ENCODE peak calls at places on chromosomes 13 and 19, in ten cellular contexts. One of them, this sample, is unnamed.

GRCh38 chr19:2627319-2627829 is 75.1 kb downstream of the GNG7 start:
- DNase-seq in heart right ventricle: peak; percentile 49
- DNase-seq in upper lobe of left lung: peak; percentile 95
- DNase-seq in GM06990: peak; percentile 72
- DNase-seq in DND-41: peak; percentile 77
- DNase-seq in NB4: peak; percentile 68
- DNase-seq in sigmoid colon: peak; percentile 84
- DNase-seq in fibroblast of the aortic adventitia: peak; percentile 97
- DNase-seq in AG10803: peak; percentile 97
- DNase-seq in A549: peak; percentile 81
- DNase-seq in this sample: peak; percentile 93

GRCh38 chr13:23159205-23159586 is 21.6 kb upstream of the SGCG start:
- DNase-seq in DND-41: no peak
- DNase-seq in GM06990: no peak
- DNase-seq in AG10803: peak; percentile 42
- DNase-seq in fibroblast of the aortic adventitia: peak; percentile 2
- DNase-seq in sigmoid colon: no peak
- DNase-seq in NB4: peak; percentile 50
- DNase-seq in A549: peak; percentile 42
- DNase-seq in heart right ventricle: peak; percentile 33
- DNase-seq in upper lobe of left lung: no peak
- DNase-seq in this sample: no peak

GRCh38 chr19:31339405-31339804 is 9.8 kb downstream of the TSHZ3 start:
- DNase-seq in fibroblast of the aortic adventitia: no peak
- DNase-seq in GM06990: no peak
- DNase-seq in heart right ventricle: no peak
- DNase-seq in DND-41: peak; percentile 52
- DNase-seq in AG10803: peak; percentile 45
- DNase-seq in upper lobe of left lung: no peak
- DNase-seq in sigmoid colon: no peak
- DNase-seq in NB4: no peak
- DNase-seq in A549: no peak
- DNase-seq in this sample: no peak

GRCh38 chr19:11373166-11373884 is 1.1 kb upstream of the SWSAP1 start:
- DNase-seq in DND-41: no peak
- DNase-seq in sigmoid colon: no peak
- DNase-seq in NB4: peak; percentile 43
- DNase-seq in fibroblast of the aortic adventitia: peak; percentile 22
- DNase-seq in GM06990: no peak
- DNase-seq in heart right ventricle: no peak
- DNase-seq in upper lobe of left lung: peak; percentile 70
- DNase-seq in AG10803: peak; percentile 6
- DNase-seq in A549: no peak
- DNase-seq in this sample: no peak

GRCh38 chr13:42394361-42395065 is 122.6 kb downstream of the AKAP11 start:
- DNase-seq in A549: no peak
- DNase-seq in DND-41: no peak
- DNase-seq in fibroblast of the aortic adventitia: no peak
- DNase-seq in NB4: no peak
- DNase-seq in AG10803: no peak
- DNase-seq in sigmoid colon: no peak
- DNase-seq in heart right ventricle: no peak
- DNase-seq in GM06990: no peak
- DNase-seq in upper lobe of left lung: no peak
- DNase-seq in this sample: no peak

GRCh38 chr13:21234537-21234936 is 58.1 kb downstream of the MRPL57 start:
- DNase-seq in fibroblast of the aortic adventitia: peak; percentile 27
- DNase-seq in heart right ventricle: peak; percentile 16
- DNase-seq in GM06990: no peak
- DNase-seq in AG10803: peak; percentile 35
- DNase-seq in NB4: no peak
- DNase-seq in A549: no peak
- DNase-seq in DND-41: no peak
- DNase-seq in sigmoid colon: no peak
- DNase-seq in upper lobe of left lung: no peak
- DNase-seq in this sample: no peak

GRCh38 chr13:88459335-88459734 is 788.2 kb downstream of the SLITRK5 start:
- DNase-seq in DND-41: no peak
- DNase-seq in sigmoid colon: no peak
- DNase-seq in AG10803: no peak
- DNase-seq in A549: no peak
- DNase-seq in fibroblast of the aortic adventitia: no peak
- DNase-seq in NB4: no peak
- DNase-seq in GM06990: no peak
- DNase-seq in upper lobe of left lung: no peak
- DNase-seq in heart right ventricle: no peak
- DNase-seq in this sample: no peak

GRCh38 chr13:40271931-40272775 is 394.3 kb downstream of the FOXO1 start:
- DNase-seq in NB4: peak; percentile 32
- DNase-seq in AG10803: peak; percentile 92
- DNase-seq in A549: peak; percentile 14
- DNase-seq in GM06990: no peak
- DNase-seq in heart right ventricle: peak; percentile 45
- DNase-seq in DND-41: no peak
- DNase-seq in sigmoid colon: peak; percentile 93
- DNase-seq in fibroblast of the aortic adventitia: peak; percentile 97
- DNase-seq in upper lobe of left lung: no peak
- DNase-seq in this sample: no peak

DNA sequence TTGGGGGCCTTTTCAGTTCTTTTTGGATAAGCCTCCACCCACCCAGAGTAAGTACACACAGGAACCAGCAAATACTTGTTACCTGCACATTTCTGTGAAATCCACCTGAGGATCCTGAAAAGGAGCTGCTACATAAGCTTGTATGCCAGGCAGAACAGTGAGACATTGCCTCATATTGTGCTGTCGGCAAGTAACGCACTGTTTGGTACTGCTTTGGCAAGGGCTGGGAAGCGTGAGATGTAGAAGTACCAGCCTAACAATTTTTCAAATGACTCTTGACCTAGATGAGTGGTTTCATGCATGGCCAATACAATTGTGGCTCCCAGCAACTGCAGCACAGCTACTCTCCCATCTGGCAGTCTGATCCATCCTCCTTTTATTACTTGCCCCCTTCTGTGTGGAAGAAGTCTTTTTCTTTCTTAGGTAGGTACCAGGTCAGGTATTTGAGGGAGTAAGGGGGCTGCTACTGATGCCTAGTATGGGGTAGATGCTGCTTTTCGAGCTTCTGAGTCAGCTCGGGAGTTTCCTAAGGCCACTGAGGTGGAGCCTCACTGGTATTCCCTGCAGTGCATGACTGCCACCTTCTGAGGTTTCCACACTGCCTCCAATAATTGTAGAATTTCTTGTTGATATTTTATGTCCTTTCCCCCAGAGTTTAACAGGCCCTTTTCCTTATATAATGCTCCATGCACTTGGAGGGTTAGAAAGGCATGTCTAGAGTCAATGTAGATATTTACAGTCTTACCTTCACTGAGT is 52.2 kb downstream of the ZNF737 start:
- DNase-seq in heart right ventricle: no peak
- DNase-seq in upper lobe of left lung: peak; percentile 21
- DNase-seq in fibroblast of the aortic adventitia: no peak
- DNase-seq in NB4: no peak
- DNase-seq in sigmoid colon: no peak
- DNase-seq in A549: no peak
- DNase-seq in DND-41: no peak
- DNase-seq in AG10803: no peak
- DNase-seq in GM06990: no peak
- DNase-seq in this sample: no peak
- TF ChIP-seq CTCF in heart right ventricle: no peak
- TF ChIP-seq CTCF in upper lobe of left lung: no peak
- TF ChIP-seq CTCF in fibroblast of the aortic adventitia: no peak
- TF ChIP-seq CTCF in NB4: no peak
- TF ChIP-seq CTCF in sigmoid colon: no peak
- TF ChIP-seq CTCF in A549: no peak
- TF ChIP-seq CTCF in DND-41: no peak
- TF ChIP-seq CTCF in AG10803: no peak
- TF ChIP-seq CTCF in GM06990: no peak
- TF ChIP-seq CTCF in this sample: no peak

GRCh38 chr19:8338835-8339234 is 4.2 kb downstream of the KANK3 start:
- DNase-seq in NB4: no peak
- DNase-seq in A549: no peak
- DNase-seq in fibroblast of the aortic adventitia: no peak
- DNase-seq in AG10803: no peak
- DNase-seq in upper lobe of left lung: no peak
- DNase-seq in heart right ventricle: no peak
- DNase-seq in DND-41: no peak
- DNase-seq in sigmoid colon: no peak
- DNase-seq in GM06990: no peak
- DNase-seq in this sample: no peak

GRCh38 chr19:8337728-8338127 is 5.3 kb downstream of the KANK3 start:
- DNase-seq in NB4: no peak
- DNase-seq in AG10803: no peak
- DNase-seq in fibroblast of the aortic adventitia: no peak
- DNase-seq in GM06990: no peak
- DNase-seq in heart right ventricle: no peak
- DNase-seq in sigmoid colon: no peak
- DNase-seq in upper lobe of left lung: no peak
- DNase-seq in A549: no peak
- DNase-seq in DND-41: no peak
- DNase-seq in this sample: no peak

GRCh38 chr19:8342684-8343482 is at the start of gene KANK3:
- DNase-seq in AG10803: peak; percentile 93
- DNase-seq in NB4: peak; percentile 96
- DNase-seq in fibroblast of the aortic adventitia: peak; percentile 87
- DNase-seq in A549: peak; percentile 97
- DNase-seq in DND-41: no peak
- DNase-seq in GM06990: peak; percentile 87
- DNase-seq in upper lobe of left lung: peak; percentile 98
- DNase-seq in heart right ventricle: peak; percentile 98
- DNase-seq in sigmoid colon: peak; percentile 95
- DNase-seq in this sample: peak; percentile 100

GRCh38 chr19:8342316-8342683 is 762 bp downstream of the KANK3 start:
- DNase-seq in fibroblast of the aortic adventitia: no peak
- DNase-seq in NB4: no peak
- DNase-seq in upper lobe of left lung: no peak
- DNase-seq in GM06990: no peak
- DNase-seq in DND-41: no peak
- DNase-seq in heart right ventricle: no peak
- DNase-seq in AG10803: no peak
- DNase-seq in A549: no peak
- DNase-seq in sigmoid colon: no peak
- DNase-seq in this sample: no peak

DNA sequence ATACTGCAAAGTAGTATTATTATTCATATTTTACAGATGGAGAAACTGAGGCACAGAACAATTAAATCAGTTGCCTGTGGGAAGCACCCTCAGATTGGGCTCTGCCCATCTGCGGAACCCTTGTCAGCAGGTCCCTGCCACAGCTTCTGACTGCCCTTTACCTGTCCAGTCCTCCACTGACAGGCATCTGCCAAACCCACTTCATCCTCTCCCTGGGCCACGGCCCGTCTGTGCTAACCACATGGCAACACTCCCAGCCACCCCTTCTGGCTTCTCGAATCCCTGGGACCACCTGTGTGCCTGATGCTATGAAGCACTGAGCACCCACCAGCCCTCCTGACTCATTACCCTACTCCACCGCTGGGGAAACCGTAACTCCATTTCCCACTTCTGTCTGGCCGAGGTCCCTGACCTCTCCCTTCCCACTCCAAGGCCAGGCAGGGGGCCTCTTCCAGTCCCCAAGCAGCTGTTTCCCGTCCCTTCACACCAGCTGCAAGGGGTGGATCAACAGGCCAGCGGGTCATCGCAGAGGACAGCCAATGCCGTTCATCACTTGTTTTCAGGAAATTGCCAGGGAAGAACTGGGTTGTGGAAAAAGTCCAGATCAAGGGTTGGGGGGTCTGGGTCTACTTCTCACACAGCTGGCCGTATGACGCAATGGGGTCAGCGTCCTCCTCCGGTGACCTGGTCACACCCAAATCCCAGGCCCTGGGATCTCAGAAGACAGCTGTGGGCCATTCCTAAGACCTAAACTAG is 2.5 kb downstream of the KANK3 start:
- DNase-seq in NB4: no peak
- DNase-seq in DND-41: no peak
- DNase-seq in fibroblast of the aortic adventitia: no peak
- DNase-seq in sigmoid colon: peak; percentile 87
- DNase-seq in upper lobe of left lung: peak; percentile 72
- DNase-seq in A549: no peak
- DNase-seq in AG10803: no peak
- DNase-seq in heart right ventricle: peak; percentile 90
- DNase-seq in GM06990: no peak
- DNase-seq in this sample: peak; percentile 73
- TF ChIP-seq CTCF in NB4: peak; percentile 30
- TF ChIP-seq CTCF in DND-41: no peak
- TF ChIP-seq CTCF in fibroblast of the aortic adventitia: no peak
- TF ChIP-seq CTCF in sigmoid colon: peak; percentile 12
- TF ChIP-seq CTCF in upper lobe of left lung: peak; percentile 27
- TF ChIP-seq CTCF in A549: no peak
- TF ChIP-seq CTCF in AG10803: no peak
- TF ChIP-seq CTCF in heart right ventricle: peak; percentile 10
- TF ChIP-seq CTCF in GM06990: no peak
- TF ChIP-seq CTCF in this sample: no peak

GRCh38 chr13:73397486-73398020 is 338.7 kb downstream of the KLF5 start:
- DNase-seq in AG10803: no peak
- DNase-seq in A549: no peak
- DNase-seq in upper lobe of left lung: no peak
- DNase-seq in GM06990: no peak
- DNase-seq in DND-41: no peak
- DNase-seq in sigmoid colon: no peak
- DNase-seq in heart right ventricle: no peak
- DNase-seq in fibroblast of the aortic adventitia: no peak
- DNase-seq in NB4: no peak
- DNase-seq in this sample: no peak

GRCh38 chr13:73403362-73404150 is 344.8 kb downstream of the KLF5 start:
- DNase-seq in NB4: no peak
- DNase-seq in GM06990: no peak
- DNase-seq in AG10803: peak; percentile 19
- DNase-seq in heart right ventricle: no peak
- DNase-seq in A549: no peak
- DNase-seq in DND-41: no peak
- DNase-seq in sigmoid colon: no peak
- DNase-seq in fibroblast of the aortic adventitia: no peak
- DNase-seq in upper lobe of left lung: no peak
- DNase-seq in this sample: no peak

GRCh38 chr13:73399347-73400216 is 340.8 kb downstream of the KLF5 start:
- DNase-seq in NB4: no peak
- DNase-seq in upper lobe of left lung: no peak
- DNase-seq in DND-41: no peak
- DNase-seq in fibroblast of the aortic adventitia: no peak
- DNase-seq in GM06990: no peak
- DNase-seq in A549: no peak
- DNase-seq in AG10803: no peak
- DNase-seq in heart right ventricle: no peak
- DNase-seq in sigmoid colon: no peak
- DNase-seq in this sample: no peak

GRCh38 chr13:73404581-73404980 is 345.8 kb downstream of the KLF5 start:
- DNase-seq in fibroblast of the aortic adventitia: no peak
- DNase-seq in heart right ventricle: no peak
- DNase-seq in AG10803: no peak
- DNase-seq in A549: no peak
- DNase-seq in NB4: no peak
- DNase-seq in DND-41: no peak
- DNase-seq in sigmoid colon: no peak
- DNase-seq in upper lobe of left lung: no peak
- DNase-seq in GM06990: no peak
- DNase-seq in this sample: no peak

GRCh38 chr13:73401769-73402168 is 343.0 kb downstream of the KLF5 start:
- DNase-seq in sigmoid colon: no peak
- DNase-seq in AG10803: no peak
- DNase-seq in NB4: no peak
- DNase-seq in A549: peak; percentile 7
- DNase-seq in DND-41: no peak
- DNase-seq in GM06990: no peak
- DNase-seq in fibroblast of the aortic adventitia: no peak
- DNase-seq in upper lobe of left lung: no peak
- DNase-seq in heart right ventricle: no peak
- DNase-seq in this sample: no peak
- TF ChIP-seq CTCF in sigmoid colon: no peak
- TF ChIP-seq CTCF in AG10803: no peak
- TF ChIP-seq CTCF in NB4: no peak
- TF ChIP-seq CTCF in A549: no peak
- TF ChIP-seq CTCF in DND-41: peak; percentile 16
- TF ChIP-seq CTCF in GM06990: no peak
- TF ChIP-seq CTCF in fibroblast of the aortic adventitia: no peak
- TF ChIP-seq CTCF in upper lobe of left lung: no peak
- TF ChIP-seq CTCF in heart right ventricle: no peak
- TF ChIP-seq CTCF in this sample: no peak

GRCh38 chr13:32837973-32838940 is 178.0 kb upstream of the KL start:
- DNase-seq in upper lobe of left lung: no peak
- DNase-seq in sigmoid colon: no peak
- DNase-seq in A549: no peak
- DNase-seq in heart right ventricle: no peak
- DNase-seq in NB4: no peak
- DNase-seq in DND-41: no peak
- DNase-seq in AG10803: no peak
- DNase-seq in fibroblast of the aortic adventitia: no peak
- DNase-seq in GM06990: peak; percentile 24
- DNase-seq in this sample: no peak

GRCh38 chr13:32837307-32837972 is 178.8 kb upstream of the KL start:
- DNase-seq in sigmoid colon: no peak
- DNase-seq in fibroblast of the aortic adventitia: no peak
- DNase-seq in GM06990: no peak
- DNase-seq in A549: no peak
- DNase-seq in heart right ventricle: no peak
- DNase-seq in DND-41: no peak
- DNase-seq in NB4: no peak
- DNase-seq in upper lobe of left lung: no peak
- DNase-seq in AG10803: no peak
- DNase-seq in this sample: no peak

GRCh38 chr13:32838985-32839384 is 177.2 kb upstream of the KL start:
- DNase-seq in A549: peak; percentile 8
- DNase-seq in AG10803: no peak
- DNase-seq in upper lobe of left lung: no peak
- DNase-seq in DND-41: no peak
- DNase-seq in heart right ventricle: peak; percentile 29
- DNase-seq in GM06990: peak; percentile 41
- DNase-seq in NB4: no peak
- DNase-seq in fibroblast of the aortic adventitia: no peak
- DNase-seq in sigmoid colon: peak; percentile 74
- DNase-seq in this sample: no peak

GRCh38 chr13:32840840-32841713 is 175.1 kb upstream of the KL start:
- DNase-seq in fibroblast of the aortic adventitia: no peak
- DNase-seq in heart right ventricle: peak; percentile 47
- DNase-seq in sigmoid colon: no peak
- DNase-seq in DND-41: no peak
- DNase-seq in NB4: no peak
- DNase-seq in AG10803: no peak
- DNase-seq in upper lobe of left lung: no peak
- DNase-seq in A549: no peak
- DNase-seq in GM06990: peak; percentile 46
- DNase-seq in this sample: no peak

DNA sequence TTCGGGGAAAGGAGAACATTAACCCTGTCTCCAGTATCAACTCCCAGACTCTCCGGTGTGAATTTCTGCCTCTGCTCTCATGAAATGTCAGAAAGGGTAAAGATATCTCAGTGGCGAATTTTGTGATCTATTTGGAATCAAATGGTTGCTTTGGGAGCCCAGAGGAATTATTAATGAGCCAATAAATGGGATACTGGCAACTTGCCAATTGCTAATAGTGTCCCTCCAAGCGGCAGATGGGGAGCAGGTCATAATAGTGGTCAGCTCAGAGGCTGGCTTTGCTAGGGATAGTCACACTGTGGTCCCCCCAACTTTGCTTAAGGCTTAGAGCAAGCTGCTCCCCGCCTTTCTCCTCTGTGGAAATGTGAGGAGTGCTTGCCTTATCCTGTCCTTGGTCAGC is 176.1 kb upstream of the KL start:
- DNase-seq in heart right ventricle: no peak
- DNase-seq in DND-41: no peak
- DNase-seq in GM06990: no peak
- DNase-seq in A549: no peak
- DNase-seq in upper lobe of left lung: no peak
- DNase-seq in AG10803: no peak
- DNase-seq in sigmoid colon: no peak
- DNase-seq in fibroblast of the aortic adventitia: no peak
- DNase-seq in NB4: no peak
- DNase-seq in this sample: no peak
- TF ChIP-seq CTCF in heart right ventricle: no peak
- TF ChIP-seq CTCF in DND-41: no peak
- TF ChIP-seq CTCF in GM06990: no peak
- TF ChIP-seq CTCF in A549: no peak
- TF ChIP-seq CTCF in upper lobe of left lung: no peak
- TF ChIP-seq CTCF in AG10803: no peak
- TF ChIP-seq CTCF in sigmoid colon: no peak
- TF ChIP-seq CTCF in fibroblast of the aortic adventitia: no peak
- TF ChIP-seq CTCF in NB4: no peak
- TF ChIP-seq CTCF in this sample: no peak

This sample was measured in right lobe of liver.